ENCODE peak calls at places on chromosome 6, in four cellular contexts. T, Q, O and A are unnamed samples.

GRCh38 chr6:14283600-14284235 is 166.1 kb downstream of the CD83 start:
- DNase-seq in T (no peak), Q (no peak), O (peak), A (no peak)

GRCh38 chr6:169341706-169342105 is 88.1 kb upstream of the THBS2 start:
- DNase-seq in T (no peak), Q (no peak), O (no peak), A (no peak)

GRCh38 chr6:135062735-135063134 is 8.1 kb upstream of the HBS1L start:
- DNase-seq in T (no peak), O (no peak), Q (no peak), A (no peak)

GRCh38 chr6:10759884-10760329 is 12.3 kb downstream of the TMEM14B start:
- DNase-seq in O (peak), Q (no peak), T (no peak), A (peak)

GRCh38 chr6:31368461-31368860 is 11.5 kb upstream of the HLA-B start:
- DNase-seq in O (no peak), Q (no peak), T (no peak), A (no peak)

GRCh38 chr6:129191275-129191674 is 308.3 kb downstream of the LAMA2 start:
- DNase-seq in Q (no peak), O (no peak), T (no peak), A (no peak)

GRCh38 chr6:30781362-30781696 is 37.0 kb upstream of the IER3 start:
- DNase-seq in Q (no peak), T (no peak), O (no peak), A (no peak)

GRCh38 chr6:148611213-148611612 is 135.6 kb upstream of the UST start:
- DNase-seq in Q (no peak), O (peak), T (no peak), A (no peak)

GRCh38 chr6:23441813-23442212 is 684.2 kb upstream of the NRSN1 start:
- DNase-seq in Q (no peak), T (no peak), O (no peak), A (no peak)

GRCh38 chr6:6105472-6106036 is 98.8 kb upstream of the NRN1 start:
- DNase-seq in Q (no peak), T (no peak), O (no peak), A (no peak)

GRCh38 chr6:128899651-128900050 is 16.7 kb downstream of the LAMA2 start:
- DNase-seq in O (peak), T (no peak), Q (no peak), A (no peak)

GRCh38 chr6:162442675-162443074 is 284.9 kb downstream of the PRKN start:
- DNase-seq in O (no peak), T (peak), Q (peak), A (no peak)

GRCh38 chr6:53349209-53349693 is 501 bp upstream of the ELOVL5 start:
- DNase-seq in O (no peak), Q (no peak), T (no peak), A (no peak)

GRCh38 chr6:142152731-142153130 is 5.7 kb downstream of the VTA1 start:
- DNase-seq in T (no peak), Q (no peak), O (peak), A (no peak)

GRCh38 chr6:42403415-42403814 is 48.3 kb downstream of the TRERF1 start:
- DNase-seq in O (peak), Q (no peak), T (no peak), A (no peak)

GRCh38 chr6:63504777-63505384 is 67.4 kb upstream of the LOC128125822 start:
- DNase-seq in O (no peak), T (no peak), Q (no peak), A (no peak)

GRCh38 chr6:90294989-90295853 is 1.4 kb downstream of the BACH2 start:
- DNase-seq in Q (peak), T (peak), O (peak), A (peak)

GRCh38 chr6:87151786-87152527 is 3.4 kb upstream of the ZNF292 start:
- DNase-seq in O (peak), T (peak), Q (peak), A (peak)

GRCh38 chr6:136050475-136050874 is 199.0 kb downstream of the PDE7B start:
- DNase-seq in T (no peak), Q (no peak), O (peak), A (no peak)

GRCh38 chr6:1510239-1510638 is 99.5 kb upstream of the FOXC1 start:
- DNase-seq in O (no peak), Q (no peak), T (no peak), A (no peak)

GRCh38 chr6:170135821-170136471 is 154.9 kb downstream of the DLL1 start:
- DNase-seq in O (no peak), Q (no peak), T (peak), A (peak)

GRCh38 chr6:75130784-75131183 is 75.1 kb downstream of the COL12A1 start:
- DNase-seq in Q (no peak), O (peak), T (no peak), A (no peak)

GRCh38 chr6:47665112-47665511 is 33.3 kb upstream of the ADGRF4 start:
- DNase-seq in O (no peak), T (no peak), Q (no peak), A (no peak)

GRCh38 chr6:380234-381218 is 11.0 kb upstream of the IRF4 start:
- DNase-seq in O (no peak), Q (no peak), T (no peak), A (no peak)

GRCh38 chr6:4021862-4022715 is 56.8 kb downstream of the FAM217A start:
- DNase-seq in O (peak), Q (no peak), T (no peak), A (no peak)

GRCh38 chr6:160057080-160057479 is 64.5 kb upstream of the SLC22A1 start:
- DNase-seq in T (no peak), Q (no peak), O (no peak), A (no peak)

GRCh38 chr6:20841806-20842205 is 307.5 kb downstream of the CDKAL1 start:
- DNase-seq in O (no peak), T (no peak), Q (no peak), A (no peak)

GRCh38 chr6:20837189-20837588 is 302.9 kb downstream of the CDKAL1 start:
- DNase-seq in O (no peak), Q (no peak), T (no peak), A (no peak)

GRCh38 chr6:20838113-20838512 is 303.9 kb downstream of the CDKAL1 start:
- DNase-seq in O (no peak), T (no peak), Q (no peak), A (no peak)

GRCh38 chr6:20840675-20841074 is 306.4 kb downstream of the CDKAL1 start:
- DNase-seq in Q (no peak), T (no peak), O (peak), A (no peak)

DNA sequence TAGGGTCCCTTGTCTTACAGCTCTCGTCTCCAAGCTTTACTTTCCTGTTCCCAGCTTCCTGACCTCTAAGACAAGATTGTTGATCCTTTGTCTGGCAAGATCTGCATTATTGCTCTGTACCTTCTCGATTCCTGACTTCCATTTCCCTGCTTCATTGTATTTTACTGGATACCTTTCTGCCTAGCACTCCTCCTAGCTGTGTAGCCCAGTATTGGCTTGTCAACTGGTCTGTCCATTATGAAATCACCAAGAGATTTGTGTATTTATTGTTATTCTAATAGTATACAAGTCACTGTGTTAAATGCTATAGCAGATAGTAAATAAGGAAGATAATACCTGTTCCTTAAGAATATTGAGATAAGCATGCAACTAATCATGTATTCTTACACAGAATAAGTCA is 305.4 kb downstream of the CDKAL1 start:
- DNase-seq in T (no peak), Q (no peak), O (no peak), A (no peak)
- TF ChIP-seq CTCF in T (no peak), Q (no peak), O (peak), A (no peak)

GRCh38 chr6:137134483-137134882 is 39.0 kb downstream of the IL22RA2 start:
- DNase-seq in O (no peak), Q (no peak), T (no peak), A (no peak)

GRCh38 chr6:137133136-137133535 is 40.3 kb downstream of the IL22RA2 start:
- DNase-seq in T (no peak), O (no peak), Q (no peak), A (no peak)

GRCh38 chr6:137136065-137136464 is 37.4 kb downstream of the IL22RA2 start:
- DNase-seq in O (peak), Q (no peak), T (no peak), A (no peak)
- TF ChIP-seq CTCF in O (peak), Q (no peak), T (peak), A (peak)

GRCh38 chr6:73074175-73074574 is 151.1 kb downstream of the KHDC1L start:
- DNase-seq in O (peak), Q (no peak), T (no peak), A (no peak)
- TF ChIP-seq CTCF in O (no peak), Q (no peak), T (no peak), A (no peak)

GRCh38 chr6:82984720-82985119 is 80.9 kb downstream of the UBE3D start:
- DNase-seq in O (no peak), Q (no peak), T (no peak), A (no peak)
- TF ChIP-seq CTCF in O (no peak), Q (no peak), T (no peak), A (no peak)

GRCh38 chr6:78605909-78606446 is 261.4 kb upstream of the IRAK1BP1 start:
- DNase-seq in Q (no peak), T (no peak), O (peak), A (no peak)
- TF ChIP-seq CTCF in Q (no peak), T (no peak), O (no peak), A (no peak)